ENCODE peak calls at places on chromosomes 3 and 15, in four cellular contexts. W is SK-N-SH, M is HepG2, B is K562. I is an unnamed sample. For H3K4me1, the result is how much of the 10 kb centered on the place peaks cover.

GRCh38 chr3:182078314-182078713 is 366.6 kb downstream of the SOX2 start:
- DNase-seq in W (no peak), M (no peak), B (no peak), I (no peak)

GRCh38 chr3:99934984-99935797 is 117.5 kb downstream of the CMSS1 start:
- DNase-seq in W (no peak), M (peak), B (no peak), I (no peak)

GRCh38 chr3:65262554-65262953 is 574.8 kb upstream of the ADAMTS9 start:
- DNase-seq in W (no peak), M (no peak), B (no peak), I (no peak)

GRCh38 chr3:128496602-128497304 is 3.8 kb upstream of the GATA2 start:
- DNase-seq in W (peak), M (no peak), B (peak), I (no peak)

GRCh38 chr3:55543228-55543627 is 56.1 kb upstream of the WNT5A start:
- DNase-seq in W (no peak), M (no peak), B (no peak), I (no peak)

GRCh38 chr15:65980824-65981456 is 111.6 kb downstream of the RAB11A start:
- DNase-seq in W (peak), M (peak), B (peak), I (peak)

GRCh38 chr15:24764375-24765171 is 89.0 kb downstream of the NPAP1 start:
- DNase-seq in W (no peak), M (no peak), B (no peak), I (no peak)

GRCh38 chr15:101027273-101027901 is 108.2 kb downstream of the LRRK1 start:
- DNase-seq in W (no peak), M (no peak), B (no peak), I (no peak)

GRCh38 chr3:104873331-104873730 is 493.4 kb upstream of the ALCAM start:
- DNase-seq in W (no peak), M (no peak), B (no peak), I (no peak)

GRCh38 chr15:80920271-80920699 is 69.3 kb downstream of the MESD start:
- DNase-seq in W (no peak), M (no peak), B (no peak), I (no peak)

GRCh38 chr3:40994611-40995010 is 204.7 kb upstream of the CTNNB1 start:
- DNase-seq in W (no peak), M (no peak), B (no peak), I (no peak)

GRCh38 chr15:65101418-65101890 is 13.5 kb downstream of the UBAP1L start:
- DNase-seq in W (peak), M (peak), B (peak), I (peak)

GRCh38 chr15:38520035-38520434 is 44.6 kb downstream of the RASGRP1 start:
- DNase-seq in W (no peak), M (no peak), B (no peak), I (no peak)

GRCh38 chr3:50165388-50166308 is 10.5 kb downstream of the SEMA3F start:
- DNase-seq in W (no peak), M (no peak), B (no peak), I (no peak)
- H3K4me1 ChIP-seq in W (under half), M (half or more), B (under half), I (under half)

GRCh38 chr3:48727511-48727910 is 10.5 kb upstream of the IP6K2 start:
- DNase-seq in W (no peak), M (no peak), B (no peak), I (no peak)
- TF ChIP-seq ELF1 in W (no peak), M (no peak), B (no peak), I (no peak)

GRCh38 chr15:41773729-41774061 is 589 bp upstream of the MAPKBP1 start:
- DNase-seq in W (no peak), M (no peak), B (no peak), I (no peak)
- H3K4me1 ChIP-seq in W (under half), M (under half), B (under half), I (under half)

GRCh38 chr3:158710601-158711000 is 21.7 kb downstream of the RARRES1 start:
- DNase-seq in W (no peak), M (no peak), B (no peak), I (no peak)

GRCh38 chr3:158711886-158712285 is 20.4 kb downstream of the RARRES1 start:
- DNase-seq in W (no peak), M (no peak), B (no peak), I (no peak)

GRCh38 chr3:158712443-158712842 is 19.8 kb downstream of the RARRES1 start:
- DNase-seq in W (no peak), M (no peak), B (no peak), I (no peak)

GRCh38 chr3:158709666-158710083 is 22.6 kb downstream of the RARRES1 start:
- DNase-seq in W (no peak), M (no peak), B (peak), I (no peak)

DNA sequence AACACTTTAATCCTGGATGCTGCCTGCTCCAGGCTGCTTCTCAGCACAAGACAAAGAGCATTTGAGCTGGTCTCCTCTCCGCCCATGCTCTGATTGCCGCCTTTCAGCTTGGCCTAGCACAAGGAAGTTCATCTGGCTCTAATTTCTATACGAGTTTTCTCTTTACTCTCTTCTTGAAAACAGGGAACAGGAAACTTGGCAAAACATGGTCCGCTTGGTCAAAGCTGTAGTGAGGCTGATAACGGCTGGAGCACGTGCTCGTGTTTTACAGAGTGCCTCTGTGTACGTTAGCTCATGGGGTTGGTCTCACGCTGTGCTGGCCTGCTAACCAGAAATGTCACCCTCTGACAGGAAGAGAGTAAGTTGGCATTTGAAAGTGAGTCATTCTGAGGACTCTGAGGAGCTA is 19.2 kb downstream of the RARRES1 start:
- DNase-seq in W (no peak), M (no peak), B (peak), I (no peak)
- TF ChIP-seq ELF1 in W (no peak), M (no peak), B (no peak), I (no peak)

GRCh38 chr3:197468167-197468566 is 87.6 kb downstream of the BDH1 start:
- DNase-seq in W (no peak), M (no peak), B (no peak), I (no peak)
- H3K4me1 ChIP-seq in W (half or more), M (half or more), B (under half), I (under half)

DNA sequence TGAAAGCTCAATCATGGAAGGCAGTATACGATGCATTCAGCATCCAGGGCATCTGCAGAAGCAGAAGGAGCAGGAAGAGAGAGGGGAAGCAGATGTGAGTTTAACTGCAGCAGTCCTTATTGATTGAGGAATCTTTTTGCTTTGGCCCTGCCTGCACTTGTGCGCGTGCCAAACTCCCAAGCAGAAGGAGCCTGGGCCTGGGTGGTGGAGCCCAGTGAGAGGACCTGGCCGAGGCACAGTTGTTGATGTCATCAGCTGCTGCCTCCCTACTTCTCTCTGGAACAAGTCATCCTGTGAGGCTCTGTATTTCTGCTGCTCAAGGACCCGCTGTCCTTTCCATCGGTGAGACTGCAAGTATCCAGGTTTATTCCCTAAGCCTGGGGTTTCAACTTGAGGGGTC is 65.5 kb upstream of the ROPN1 start:
- DNase-seq in W (no peak), M (no peak), B (no peak), I (no peak)
- TF ChIP-seq ELF1 in W (no peak), M (no peak), B (no peak), I (no peak)

GRCh38 chr3:70808881-70809280 is 496.4 kb upstream of the MDFIC2 start:
- DNase-seq in W (no peak), M (no peak), B (no peak), I (no peak)

GRCh38 chr3:70803317-70803716 is 490.9 kb upstream of the MDFIC2 start:
- DNase-seq in W (no peak), M (no peak), B (no peak), I (no peak)

GRCh38 chr3:70805044-70805732 is 492.8 kb upstream of the MDFIC2 start:
- DNase-seq in W (no peak), M (no peak), B (no peak), I (no peak)

GRCh38 chr3:70803891-70804290 is 491.5 kb upstream of the MDFIC2 start:
- DNase-seq in W (no peak), M (no peak), B (no peak), I (no peak)

GRCh38 chr3:70806556-70806955 is 494.1 kb upstream of the MDFIC2 start:
- DNase-seq in W (no peak), M (no peak), B (no peak), I (no peak)
- H3K4me1 ChIP-seq in W (under half), M (under half), B (under half), I (under half)

I was measured in HCT116.